ENCODE peak calls at places on chromosomes 1 and 21, in six cellular contexts. One of them, this sample, is unnamed.

GRCh38 chr1:2606004-2606805 is 19.6 kb downstream of the PRXL2B start:
- DNase-seq in endothelial cell of umbilical vein: no peak
- DNase-seq in neural progenitor cell: no peak
- DNase-seq in GM23338: no peak
- DNase-seq in keratinocyte: no peak
- DNase-seq in GM12878: no peak
- DNase-seq in this sample: no peak

GRCh38 chr21:37136261-37136660 is 63.2 kb downstream of the TTC3 start:
- DNase-seq in GM12878: no peak
- DNase-seq in keratinocyte: no peak
- DNase-seq in GM23338: no peak
- DNase-seq in neural progenitor cell: no peak
- DNase-seq in endothelial cell of umbilical vein: no peak
- DNase-seq in this sample: no peak

GRCh38 chr1:2148691-2149090 is 45.9 kb downstream of the FAAP20 start:
- DNase-seq in keratinocyte: no peak
- DNase-seq in GM23338: no peak
- DNase-seq in GM12878: no peak
- DNase-seq in neural progenitor cell: no peak
- DNase-seq in endothelial cell of umbilical vein: peak
- DNase-seq in this sample: no peak

GRCh38 chr1:186681806-186682205 is 1.6 kb upstream of the PTGS2 start:
- DNase-seq in GM23338: no peak
- DNase-seq in GM12878: no peak
- DNase-seq in neural progenitor cell: no peak
- DNase-seq in endothelial cell of umbilical vein: peak
- DNase-seq in keratinocyte: no peak
- DNase-seq in this sample: no peak

GRCh38 chr1:53197301-53198205 is 929 bp downstream of the CPT2 start:
- DNase-seq in endothelial cell of umbilical vein: peak
- DNase-seq in neural progenitor cell: peak
- DNase-seq in keratinocyte: no peak
- DNase-seq in GM12878: no peak
- DNase-seq in GM23338: no peak
- DNase-seq in this sample: no peak

GRCh38 chr1:101506541-101507164 is 269.8 kb downstream of the S1PR1 start:
- DNase-seq in GM12878: peak
- DNase-seq in keratinocyte: peak
- DNase-seq in neural progenitor cell: peak
- DNase-seq in GM23338: peak
- DNase-seq in endothelial cell of umbilical vein: peak
- DNase-seq in this sample: peak

GRCh38 chr1:103267893-103268292 is 159.6 kb upstream of the COL11A1 start:
- DNase-seq in endothelial cell of umbilical vein: no peak
- DNase-seq in neural progenitor cell: peak
- DNase-seq in keratinocyte: no peak
- DNase-seq in GM23338: peak
- DNase-seq in GM12878: no peak
- DNase-seq in this sample: peak

GRCh38 chr1:72285074-72285425 is 2.7 kb upstream of the NEGR1 start:
- DNase-seq in keratinocyte: no peak
- DNase-seq in GM23338: no peak
- DNase-seq in endothelial cell of umbilical vein: no peak
- DNase-seq in neural progenitor cell: peak
- DNase-seq in GM12878: no peak
- DNase-seq in this sample: no peak

GRCh38 chr21:39251326-39251725 is 62.1 kb downstream of the BRWD1 start:
- DNase-seq in GM12878: no peak
- DNase-seq in endothelial cell of umbilical vein: peak
- DNase-seq in neural progenitor cell: no peak
- DNase-seq in GM23338: no peak
- DNase-seq in keratinocyte: no peak
- DNase-seq in this sample: no peak

GRCh38 chr1:235021815-235022214 is 106.8 kb downstream of the TOMM20 start:
- DNase-seq in neural progenitor cell: no peak
- DNase-seq in endothelial cell of umbilical vein: no peak
- DNase-seq in GM23338: no peak
- DNase-seq in GM12878: no peak
- DNase-seq in keratinocyte: no peak
- DNase-seq in this sample: no peak

GRCh38 chr1:226778657-226779058 is 39.6 kb upstream of the ITPKB start:
- DNase-seq in neural progenitor cell: no peak
- DNase-seq in endothelial cell of umbilical vein: peak
- DNase-seq in GM12878: no peak
- DNase-seq in keratinocyte: peak
- DNase-seq in GM23338: no peak
- DNase-seq in this sample: peak

GRCh38 chr1:109112056-109112651 is 1.8 kb upstream of the ELAPOR1 start:
- DNase-seq in GM23338: no peak
- DNase-seq in neural progenitor cell: no peak
- DNase-seq in endothelial cell of umbilical vein: peak
- DNase-seq in keratinocyte: no peak
- DNase-seq in GM12878: no peak
- DNase-seq in this sample: peak

GRCh38 chr1:205492201-205492667 is 12.2 kb upstream of the CDK18 start:
- DNase-seq in GM12878: no peak
- DNase-seq in neural progenitor cell: no peak
- DNase-seq in keratinocyte: no peak
- DNase-seq in endothelial cell of umbilical vein: no peak
- DNase-seq in GM23338: no peak
- DNase-seq in this sample: peak

GRCh38 chr1:48109390-48110009 is 112.3 kb upstream of the TRABD2B start:
- DNase-seq in GM12878: no peak
- DNase-seq in keratinocyte: no peak
- DNase-seq in neural progenitor cell: peak
- DNase-seq in GM23338: peak
- DNase-seq in endothelial cell of umbilical vein: peak
- DNase-seq in this sample: peak

GRCh38 chr1:194295690-194296089 is 1109.3 kb upstream of the B3GALT2 start:
- DNase-seq in GM23338: peak
- DNase-seq in GM12878: no peak
- DNase-seq in neural progenitor cell: peak
- DNase-seq in keratinocyte: no peak
- DNase-seq in endothelial cell of umbilical vein: peak
- DNase-seq in this sample: peak

GRCh38 chr21:15549671-15550070 is 180.1 kb upstream of the USP25 start:
- DNase-seq in GM12878: no peak
- DNase-seq in keratinocyte: no peak
- DNase-seq in neural progenitor cell: no peak
- DNase-seq in GM23338: peak
- DNase-seq in endothelial cell of umbilical vein: no peak
- DNase-seq in this sample: peak

GRCh38 chr1:25905680-25906643 is at the start of gene STMN1:
- DNase-seq in neural progenitor cell: peak
- DNase-seq in GM23338: peak
- DNase-seq in endothelial cell of umbilical vein: peak
- DNase-seq in keratinocyte: no peak
- DNase-seq in GM12878: peak
- DNase-seq in this sample: peak

GRCh38 chr1:184906771-184907170 is 67.5 kb downstream of the NIBAN1 start:
- DNase-seq in GM23338: no peak
- DNase-seq in keratinocyte: no peak
- DNase-seq in neural progenitor cell: no peak
- DNase-seq in GM12878: no peak
- DNase-seq in endothelial cell of umbilical vein: no peak
- DNase-seq in this sample: no peak

GRCh38 chr1:209398330-209398991 is 185.1 kb upstream of the CAMK1G start:
- DNase-seq in endothelial cell of umbilical vein: no peak
- DNase-seq in neural progenitor cell: no peak
- DNase-seq in GM12878: no peak
- DNase-seq in GM23338: peak
- DNase-seq in keratinocyte: peak
- DNase-seq in this sample: peak

GRCh38 chr1:112298558-112298957 is 97.5 kb upstream of the CTTNBP2NL start:
- DNase-seq in GM12878: no peak
- DNase-seq in GM23338: peak
- DNase-seq in endothelial cell of umbilical vein: peak
- DNase-seq in neural progenitor cell: peak
- DNase-seq in keratinocyte: peak
- DNase-seq in this sample: peak

GRCh38 chr1:153495536-153495935 is 35.1 kb upstream of the S100A7 start:
- DNase-seq in GM23338: no peak
- DNase-seq in keratinocyte: no peak
- DNase-seq in endothelial cell of umbilical vein: no peak
- DNase-seq in GM12878: no peak
- DNase-seq in neural progenitor cell: no peak
- DNase-seq in this sample: no peak

GRCh38 chr1:2566106-2567045 is 10.2 kb downstream of the TNFRSF14 start:
- DNase-seq in endothelial cell of umbilical vein: no peak
- DNase-seq in keratinocyte: no peak
- DNase-seq in neural progenitor cell: no peak
- DNase-seq in GM12878: no peak
- DNase-seq in GM23338: no peak
- DNase-seq in this sample: no peak

GRCh38 chr1:229432116-229432461 is 1.8 kb downstream of the ACTA1 start:
- DNase-seq in GM23338: peak
- DNase-seq in endothelial cell of umbilical vein: no peak
- DNase-seq in keratinocyte: no peak
- DNase-seq in neural progenitor cell: no peak
- DNase-seq in GM12878: no peak
- DNase-seq in this sample: no peak
- TF ChIP-seq EZH2 in GM23338: peak
- TF ChIP-seq EZH2 in endothelial cell of umbilical vein: no peak
- TF ChIP-seq EZH2 in keratinocyte: no peak
- TF ChIP-seq EZH2 in neural progenitor cell: no peak
- TF ChIP-seq EZH2 in GM12878: no peak
- TF ChIP-seq EZH2 in this sample: no peak

DNA sequence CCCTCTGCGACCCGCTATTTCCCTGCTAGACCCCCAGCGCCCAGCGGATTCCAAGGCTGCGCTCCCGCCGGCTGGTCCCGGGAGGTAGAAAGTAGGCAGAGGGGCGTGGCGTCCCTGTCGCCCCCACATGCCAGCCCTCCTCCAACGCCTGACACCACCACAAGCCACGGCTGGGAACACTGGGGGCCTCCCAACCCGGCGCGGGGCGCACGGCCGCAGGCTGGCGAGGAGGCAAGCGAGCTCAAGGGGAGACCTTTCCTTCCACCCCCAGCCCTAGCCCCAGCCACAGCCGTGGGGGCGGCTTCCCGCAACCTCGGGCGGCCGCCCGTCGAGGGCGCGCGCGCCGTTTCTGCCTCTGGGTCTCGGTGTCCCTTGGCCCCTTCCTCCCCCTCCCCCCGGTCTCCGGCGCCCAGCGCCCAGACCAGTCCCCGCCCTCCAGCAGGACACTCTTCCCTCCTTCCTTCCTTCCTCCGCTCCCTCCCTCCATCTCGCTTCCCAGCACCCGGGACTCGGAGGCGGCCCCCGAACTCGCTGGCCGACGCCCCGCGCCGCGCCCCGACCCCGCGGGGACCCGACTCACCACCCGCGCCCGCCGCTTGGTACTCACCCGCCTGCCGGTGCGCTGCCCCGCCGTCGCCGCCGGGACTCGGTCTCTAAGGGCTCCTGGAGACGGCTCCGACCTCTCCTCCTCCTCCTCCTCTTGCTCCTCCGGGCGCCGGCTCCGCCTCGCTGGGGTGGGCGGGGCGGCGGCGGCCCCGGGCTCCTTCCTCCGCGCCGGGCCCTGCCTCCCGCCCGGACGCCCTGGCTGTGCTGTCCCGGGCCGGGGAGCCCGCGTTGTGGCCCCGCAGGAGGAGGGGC is at the start of gene GNG12:
- DNase-seq in endothelial cell of umbilical vein: peak
- DNase-seq in keratinocyte: no peak
- DNase-seq in neural progenitor cell: peak
- DNase-seq in GM23338: peak
- DNase-seq in GM12878: no peak
- DNase-seq in this sample: peak
- TF ChIP-seq EZH2 in endothelial cell of umbilical vein: no peak
- TF ChIP-seq EZH2 in keratinocyte: no peak
- TF ChIP-seq EZH2 in neural progenitor cell: no peak
- TF ChIP-seq EZH2 in GM23338: no peak
- TF ChIP-seq EZH2 in GM12878: no peak
- TF ChIP-seq EZH2 in this sample: no peak

DNA sequence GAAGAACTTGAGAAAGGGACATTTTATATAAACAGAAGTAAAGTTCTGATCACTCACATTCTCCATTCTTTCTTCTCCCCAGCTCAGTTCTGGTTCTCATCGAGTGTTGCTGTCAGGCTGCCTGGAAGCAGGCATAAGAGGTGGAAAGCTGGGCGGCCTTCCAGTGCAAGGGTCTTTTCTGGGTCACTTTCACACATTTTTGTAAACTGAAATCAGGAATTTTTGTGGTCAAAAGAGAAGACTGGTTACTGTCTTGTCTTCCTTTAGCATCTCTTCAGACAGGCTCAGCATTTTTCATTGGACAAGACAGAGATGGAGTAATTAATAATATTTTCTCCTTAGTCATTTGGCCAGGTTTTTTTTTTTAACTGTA is 93.7 kb downstream of the CTH start:
- DNase-seq in endothelial cell of umbilical vein: no peak
- DNase-seq in neural progenitor cell: no peak
- DNase-seq in GM12878: no peak
- DNase-seq in GM23338: no peak
- DNase-seq in keratinocyte: no peak
- DNase-seq in this sample: no peak
- TF ChIP-seq EZH2 in endothelial cell of umbilical vein: no peak
- TF ChIP-seq EZH2 in neural progenitor cell: no peak
- TF ChIP-seq EZH2 in GM12878: no peak
- TF ChIP-seq EZH2 in GM23338: no peak
- TF ChIP-seq EZH2 in keratinocyte: no peak
- TF ChIP-seq EZH2 in this sample: no peak

GRCh38 chr1:165056914-165057313 is 299.6 kb downstream of the LMX1A start:
- DNase-seq in neural progenitor cell: no peak
- DNase-seq in GM23338: no peak
- DNase-seq in GM12878: no peak
- DNase-seq in keratinocyte: no peak
- DNase-seq in endothelial cell of umbilical vein: no peak
- DNase-seq in this sample: no peak

GRCh38 chr1:165057956-165058355 is 298.6 kb downstream of the LMX1A start:
- DNase-seq in GM23338: no peak
- DNase-seq in neural progenitor cell: no peak
- DNase-seq in keratinocyte: no peak
- DNase-seq in GM12878: no peak
- DNase-seq in endothelial cell of umbilical vein: no peak
- DNase-seq in this sample: no peak

GRCh38 chr1:165047985-165048384 is 308.5 kb downstream of the LMX1A start:
- DNase-seq in endothelial cell of umbilical vein: no peak
- DNase-seq in GM23338: peak
- DNase-seq in GM12878: no peak
- DNase-seq in keratinocyte: no peak
- DNase-seq in neural progenitor cell: peak
- DNase-seq in this sample: no peak

GRCh38 chr1:165050246-165050645 is 306.3 kb downstream of the LMX1A start:
- DNase-seq in keratinocyte: no peak
- DNase-seq in endothelial cell of umbilical vein: no peak
- DNase-seq in GM12878: no peak
- DNase-seq in GM23338: no peak
- DNase-seq in neural progenitor cell: no peak
- DNase-seq in this sample: peak

DNA sequence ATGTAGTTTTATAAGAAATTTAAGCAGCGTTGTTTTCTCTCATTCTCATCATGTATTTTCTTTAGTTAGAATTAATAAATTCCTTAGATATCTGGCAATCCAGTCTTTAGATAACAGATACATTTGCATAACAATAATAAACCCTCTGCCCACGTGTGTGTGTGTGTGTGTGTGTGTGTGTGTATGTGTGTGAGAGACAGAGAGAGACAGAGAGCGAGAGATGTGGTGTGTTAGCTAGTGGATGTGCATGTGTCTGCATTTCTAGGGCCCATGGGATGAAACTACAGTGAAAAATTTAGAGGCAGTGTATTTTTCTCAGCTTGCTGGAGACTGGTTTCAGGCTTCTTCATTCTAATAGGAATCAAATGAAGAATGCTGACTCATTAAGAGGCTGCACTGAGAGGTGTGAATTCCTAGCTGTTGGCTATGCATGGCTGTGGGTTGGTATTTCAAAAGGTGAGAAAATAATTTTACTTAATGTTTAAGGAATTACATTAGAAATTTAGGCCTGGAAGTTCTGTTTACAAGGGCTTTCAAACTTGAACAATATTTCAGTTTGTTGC is 303.2 kb downstream of the LMX1A start:
- DNase-seq in keratinocyte: no peak
- DNase-seq in GM23338: peak
- DNase-seq in GM12878: no peak
- DNase-seq in endothelial cell of umbilical vein: no peak
- DNase-seq in neural progenitor cell: peak
- DNase-seq in this sample: no peak
- TF ChIP-seq EZH2 in keratinocyte: no peak
- TF ChIP-seq EZH2 in GM23338: no peak
- TF ChIP-seq EZH2 in GM12878: no peak
- TF ChIP-seq EZH2 in endothelial cell of umbilical vein: no peak
- TF ChIP-seq EZH2 in neural progenitor cell: no peak
- TF ChIP-seq EZH2 in this sample: no peak